ENCODE peak calls at places on chromosomes 3 and 15, in six cellular contexts. G, S, R, J, T and K are unnamed samples.
A peak's percentile ranks its signal among the peaks of the same experiment; 100 is the strongest.

GRCh38 chr3:190089711-190090110 is 31.0 kb downstream of the P3H2 start:
- DNase-seq in G (no peak), S (no peak), R (no peak), J (no peak), T (no peak), K (no peak)

GRCh38 chr15:46670256-46670655 is 1035.4 kb downstream of the SQOR start:
- DNase-seq in G (no peak), S (no peak), R (no peak), J (no peak), T (no peak), K (no peak)

GRCh38 chr15:43511012-43511885 is 6.2 kb upstream of the MAP1A start:
- DNase-seq in G (no peak), S (peak; percentile 31), R (no peak), J (peak; percentile 39), T (peak; percentile 16), K (no peak)

GRCh38 chr15:75584121-75584520 is 5.0 kb upstream of the PTPN9 start:
- DNase-seq in G (no peak), S (no peak), R (no peak), J (no peak), T (no peak), K (no peak)

GRCh38 chr3:148226246-148226645 is 471.5 kb upstream of the AGTR1 start:
- DNase-seq in G (no peak), S (no peak), R (no peak), J (no peak), T (no peak), K (no peak)

GRCh38 chr3:59069838-59070237 is 20.0 kb upstream of the CFAP20DC start:
- DNase-seq in G (no peak), S (no peak), R (no peak), J (no peak), T (no peak), K (no peak)

GRCh38 chr3:37668431-37668830 is 193.2 kb upstream of the CTDSPL start:
- DNase-seq in G (no peak), S (no peak), R (no peak), J (no peak), T (no peak), K (no peak)

GRCh38 chr3:4313606-4314308 is 10.6 kb downstream of the SETMAR start:
- DNase-seq in G (no peak), S (no peak), R (no peak), J (no peak), T (no peak), K (no peak)

GRCh38 chr3:48504051-48504946 is at the start of gene SHISA5:
- DNase-seq in G (no peak), S (peak; percentile 49), R (no peak), J (peak; percentile 86), T (peak; percentile 22), K (peak; percentile 83)